ENCODE peak calls at places on chromosomes 2 and 18, in four cellular contexts. One of them, this sample, is unnamed.
A peak's percentile ranks its signal among the peaks of the same experiment; 100 is the strongest.

GRCh38 chr2:230925443-230925878 is 419 bp upstream of the GPR55 start:
- DNase-seq in WTC11: no peak
- DNase-seq in K562: no peak
- DNase-seq in HepG2: no peak
- DNase-seq in this sample: no peak

GRCh38 chr2:238582159-238582558 is 155.4 kb downstream of the ASB1 start:
- DNase-seq in WTC11: no peak
- DNase-seq in K562: no peak
- DNase-seq in HepG2: no peak
- DNase-seq in this sample: no peak

GRCh38 chr18:76306685-76307292 is 188.3 kb downstream of the ZNF516 start:
- DNase-seq in WTC11: peak; percentile 48
- DNase-seq in HepG2: no peak
- DNase-seq in K562: peak; percentile 6
- DNase-seq in this sample: no peak

GRCh38 chr2:96763511-96764252 is 3.0 kb downstream of the CNNM4 start:
- DNase-seq in WTC11: peak; percentile 29
- DNase-seq in K562: peak; percentile 75
- DNase-seq in HepG2: peak; percentile 49
- DNase-seq in this sample: peak; percentile 57

GRCh38 chr18:44812426-44812825 is 131.7 kb downstream of the SETBP1 start:
- DNase-seq in WTC11: no peak
- DNase-seq in K562: no peak
- DNase-seq in HepG2: no peak
- DNase-seq in this sample: no peak

GRCh38 chr2:95271381-95271971 is 2.8 kb upstream of the PROM2 start:
- DNase-seq in K562: no peak
- DNase-seq in HepG2: no peak
- DNase-seq in WTC11: peak; percentile 4
- DNase-seq in this sample: no peak

GRCh38 chr2:178674122-178674521 is 133.1 kb downstream of the TTN start:
- DNase-seq in K562: no peak
- DNase-seq in WTC11: no peak
- DNase-seq in HepG2: no peak
- DNase-seq in this sample: peak; percentile 12

GRCh38 chr2:180058993-180059392 is 51.9 kb upstream of the CWC22 start:
- DNase-seq in HepG2: no peak
- DNase-seq in WTC11: no peak
- DNase-seq in K562: no peak
- DNase-seq in this sample: no peak

GRCh38 chr2:167965907-167966306 is 281.5 kb downstream of the STK39 start:
- DNase-seq in HepG2: no peak
- DNase-seq in K562: no peak
- DNase-seq in WTC11: no peak
- DNase-seq in this sample: no peak

GRCh38 chr2:10414000-10414451 is 34.1 kb downstream of the ODC1 start:
- DNase-seq in WTC11: no peak
- DNase-seq in HepG2: no peak
- DNase-seq in K562: no peak
- DNase-seq in this sample: no peak

DNA sequence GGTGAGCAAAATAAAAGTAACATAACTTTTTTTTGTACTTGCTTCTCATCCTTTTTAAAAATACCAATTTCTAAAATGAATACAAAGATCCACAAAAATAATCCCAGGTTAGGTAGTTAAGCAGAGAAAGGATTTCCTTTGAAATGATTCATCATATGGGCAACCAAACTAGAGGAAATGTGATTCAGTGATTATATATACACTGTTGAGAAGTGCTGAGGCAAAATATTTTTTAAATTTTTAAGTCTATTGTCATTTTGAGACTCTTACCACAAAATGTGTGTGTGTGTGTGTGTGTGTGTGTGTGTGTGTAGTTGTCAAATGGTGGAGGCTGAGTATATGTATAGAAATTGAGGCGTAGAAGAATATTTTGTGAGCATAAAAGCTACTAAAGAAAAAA is 1075.3 kb downstream of the LRP1B start:
- DNase-seq in WTC11: no peak
- DNase-seq in HepG2: no peak
- DNase-seq in K562: no peak
- DNase-seq in this sample: no peak
- TF ChIP-seq ESRRA in WTC11: no peak
- TF ChIP-seq ESRRA in HepG2: no peak
- TF ChIP-seq ESRRA in K562: no peak
- TF ChIP-seq ESRRA in this sample: no peak

GRCh38 chr2:47039913-47040562 is 115.1 kb downstream of the STPG4 start:
- DNase-seq in WTC11: no peak
- DNase-seq in K562: no peak
- DNase-seq in HepG2: no peak
- DNase-seq in this sample: no peak

GRCh38 chr2:47040662-47041061 is 114.4 kb downstream of the STPG4 start:
- DNase-seq in K562: no peak
- DNase-seq in HepG2: peak; percentile 69
- DNase-seq in WTC11: no peak
- DNase-seq in this sample: no peak

GRCh38 chr2:47037678-47038077 is 117.4 kb downstream of the STPG4 start:
- DNase-seq in HepG2: peak; percentile 76
- DNase-seq in WTC11: no peak
- DNase-seq in K562: no peak
- DNase-seq in this sample: no peak

GRCh38 chr2:47039502-47039870 is 115.6 kb downstream of the STPG4 start:
- DNase-seq in HepG2: no peak
- DNase-seq in WTC11: no peak
- DNase-seq in K562: no peak
- DNase-seq in this sample: no peak

DNA sequence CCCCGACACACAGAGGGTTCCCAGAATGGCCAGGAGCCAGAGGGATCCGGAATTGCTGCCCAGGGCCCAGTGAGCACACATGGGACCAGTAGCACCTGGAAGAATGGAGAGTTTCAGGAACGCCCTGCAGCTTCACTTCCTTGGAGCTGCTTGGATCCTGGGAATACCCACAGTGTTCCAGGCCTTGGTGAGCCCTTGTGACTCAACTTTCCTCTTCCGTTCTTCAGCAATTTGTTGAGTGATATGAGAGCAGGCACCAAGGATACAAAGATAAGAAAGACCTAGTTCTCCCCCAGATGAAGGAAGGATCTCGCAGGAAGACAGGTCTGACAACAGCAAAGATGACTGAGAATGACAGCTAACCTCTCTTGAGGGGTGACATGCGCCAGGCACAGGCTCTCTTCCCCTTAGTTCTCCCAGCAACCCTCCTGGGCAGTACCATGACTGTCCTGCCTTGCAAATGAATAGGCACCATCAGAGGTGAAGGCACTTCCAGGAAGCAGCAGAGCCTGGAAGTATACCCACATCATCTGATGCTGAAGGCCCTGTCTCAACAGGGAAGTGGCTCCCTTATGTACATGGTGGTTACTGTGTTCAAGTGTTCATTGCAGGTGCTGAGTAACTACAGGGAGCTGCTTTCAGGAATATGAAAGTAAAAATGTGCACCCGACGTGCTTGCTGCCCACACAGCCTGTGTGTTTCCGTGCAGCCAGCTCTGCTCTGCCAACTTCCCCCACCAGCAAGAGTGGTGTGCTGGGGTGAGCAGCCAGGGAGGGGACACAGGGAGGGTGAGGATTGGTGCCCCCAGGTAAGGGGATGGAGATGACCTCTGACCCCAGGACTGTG is 116.2 kb downstream of the STPG4 start:
- DNase-seq in HepG2: no peak
- DNase-seq in WTC11: no peak
- DNase-seq in K562: no peak
- DNase-seq in this sample: no peak
- TF ChIP-seq ESRRA in HepG2: no peak
- TF ChIP-seq ESRRA in WTC11: no peak
- TF ChIP-seq ESRRA in K562: no peak
- TF ChIP-seq ESRRA in this sample: no peak

GRCh38 chr2:60148717-60149116 is 404.7 kb downstream of the BCL11A start:
- DNase-seq in HepG2: no peak
- DNase-seq in WTC11: no peak
- DNase-seq in K562: no peak
- DNase-seq in this sample: no peak
- TF ChIP-seq ESRRA in HepG2: no peak
- TF ChIP-seq ESRRA in WTC11: no peak
- TF ChIP-seq ESRRA in K562: no peak
- TF ChIP-seq ESRRA in this sample: no peak

GRCh38 chr18:35998967-35999366 is 26.5 kb downstream of the RMP24 start:
- DNase-seq in WTC11: no peak
- DNase-seq in HepG2: no peak
- DNase-seq in K562: peak; percentile 24
- DNase-seq in this sample: peak; percentile 16
- TF ChIP-seq ESRRA in WTC11: no peak
- TF ChIP-seq ESRRA in HepG2: no peak
- TF ChIP-seq ESRRA in K562: no peak
- TF ChIP-seq ESRRA in this sample: no peak

GRCh38 chr2:99489758-99490087 is at the start of gene REV1:
- DNase-seq in K562: no peak
- DNase-seq in WTC11: no peak
- DNase-seq in HepG2: no peak
- DNase-seq in this sample: no peak
- TF ChIP-seq ESRRA in K562: no peak
- TF ChIP-seq ESRRA in WTC11: peak; percentile 61
- TF ChIP-seq ESRRA in HepG2: no peak
- TF ChIP-seq ESRRA in this sample: no peak

GRCh38 chr2:1014802-1015201 is 64.2 kb downstream of the SNTG2 start:
- DNase-seq in HepG2: no peak
- DNase-seq in K562: no peak
- DNase-seq in WTC11: no peak
- DNase-seq in this sample: no peak

GRCh38 chr2:1011985-1012384 is 61.3 kb downstream of the SNTG2 start:
- DNase-seq in K562: no peak
- DNase-seq in HepG2: no peak
- DNase-seq in WTC11: no peak
- DNase-seq in this sample: no peak

GRCh38 chr2:1011018-1011405 is 60.4 kb downstream of the SNTG2 start:
- DNase-seq in HepG2: no peak
- DNase-seq in WTC11: no peak
- DNase-seq in K562: no peak
- DNase-seq in this sample: no peak

DNA sequence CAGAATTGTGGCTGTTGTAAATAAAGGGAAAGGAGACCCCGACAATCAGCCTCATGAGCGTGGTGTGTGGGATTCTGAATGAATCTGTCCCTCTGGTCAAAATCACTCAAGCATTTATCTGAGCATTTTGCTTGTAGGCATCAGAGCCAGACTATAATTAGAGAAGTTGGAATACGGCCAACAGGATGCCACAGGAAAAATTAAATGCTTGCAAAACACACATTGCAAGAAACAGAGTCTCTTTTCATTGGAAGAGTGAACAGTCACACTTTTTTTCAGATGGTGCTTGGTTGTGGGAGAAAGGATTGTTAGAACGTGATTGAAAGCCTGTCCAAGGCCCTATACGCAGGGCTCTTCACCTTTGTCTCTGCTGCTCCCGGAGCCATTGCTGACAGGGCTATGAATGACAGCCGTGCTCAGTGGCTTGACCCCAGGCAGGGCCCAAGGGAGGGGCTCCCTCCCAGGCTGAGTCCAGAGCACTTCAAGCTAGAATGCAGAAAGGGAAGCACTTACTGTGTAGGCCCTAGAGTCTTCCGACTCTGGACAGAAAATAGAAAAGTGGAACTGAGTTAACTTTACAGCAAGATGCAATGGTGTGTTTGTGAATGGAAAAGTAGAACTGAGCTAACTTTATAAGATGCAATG is 59.8 kb downstream of the SNTG2 start:
- DNase-seq in K562: no peak
- DNase-seq in HepG2: no peak
- DNase-seq in WTC11: no peak
- DNase-seq in this sample: no peak
- TF ChIP-seq ESRRA in K562: no peak
- TF ChIP-seq ESRRA in HepG2: no peak
- TF ChIP-seq ESRRA in WTC11: no peak
- TF ChIP-seq ESRRA in this sample: no peak

GRCh38 chr2:232697059-232697806 is at the start of gene GIGYF2:
- DNase-seq in HepG2: peak; percentile 96
- DNase-seq in WTC11: peak; percentile 98
- DNase-seq in K562: peak; percentile 96
- DNase-seq in this sample: peak; percentile 98

GRCh38 chr2:232697807-232698110 is 628 bp downstream of the GIGYF2 start:
- DNase-seq in WTC11: no peak
- DNase-seq in HepG2: no peak
- DNase-seq in K562: peak; percentile 20
- DNase-seq in this sample: no peak

GRCh38 chr2:232698552-232699091 is 1.5 kb downstream of the GIGYF2 start:
- DNase-seq in HepG2: no peak
- DNase-seq in K562: no peak
- DNase-seq in WTC11: no peak
- DNase-seq in this sample: no peak

GRCh38 chr2:232700154-232700553 is 3.0 kb downstream of the GIGYF2 start:
- DNase-seq in WTC11: no peak
- DNase-seq in K562: no peak
- DNase-seq in HepG2: no peak
- DNase-seq in this sample: no peak

GRCh38 chr2:232699110-232699509 is 2.0 kb downstream of the GIGYF2 start:
- DNase-seq in K562: no peak
- DNase-seq in HepG2: no peak
- DNase-seq in WTC11: no peak
- DNase-seq in this sample: no peak
- TF ChIP-seq ESRRA in K562: no peak
- TF ChIP-seq ESRRA in HepG2: no peak
- TF ChIP-seq ESRRA in WTC11: no peak
- TF ChIP-seq ESRRA in this sample: no peak

GRCh38 chr2:204604061-204604460 is 58.8 kb downstream of the PARD3B start:
- DNase-seq in HepG2: no peak
- DNase-seq in K562: no peak
- DNase-seq in WTC11: no peak
- DNase-seq in this sample: no peak
- TF ChIP-seq ESRRA in HepG2: no peak
- TF ChIP-seq ESRRA in K562: no peak
- TF ChIP-seq ESRRA in WTC11: no peak
- TF ChIP-seq ESRRA in this sample: no peak